ENCODE peak calls at places on chromosomes 7 and 10, in six cellular contexts. B, O, N, Q, Y and T are unnamed samples.

GRCh38 chr10:24723386-24723787 is 300 bp downstream of the ARHGAP21 start:
- DNase-seq in B (no peak), O (peak; percentile 76), N (no peak), Q (no peak), Y (no peak), T (no peak)

GRCh38 chr7:129199406-129199805 is 11.0 kb downstream of the SMO start:
- DNase-seq in B (no peak), O (no peak), N (no peak), Q (no peak), Y (no peak), T (no peak)

GRCh38 chr10:44703241-44704155 is 207.6 kb upstream of the TMEM72 start:
- DNase-seq in B (no peak), O (no peak), N (no peak), Q (no peak), Y (no peak), T (no peak)

GRCh38 chr7:3399858-3400257 is 98.8 kb downstream of the SDK1 start:
- DNase-seq in B (peak; percentile 73), O (no peak), N (no peak), Q (peak; percentile 85), Y (no peak), T (peak; percentile 49)

GRCh38 chr10:132274986-132275385 is 32.8 kb downstream of the STK32C start:
- DNase-seq in B (no peak), O (no peak), N (no peak), Q (no peak), Y (no peak), T (no peak)

GRCh38 chr10:69869291-69869841 is 67.7 kb downstream of the COL13A1 start:
- DNase-seq in B (no peak), O (peak; percentile 61), N (no peak), Q (no peak), Y (no peak), T (peak; percentile 56)

GRCh38 chr10:19168584-19168983 is 120.0 kb downstream of the MALRD1 start:
- DNase-seq in B (peak; percentile 1), O (peak; percentile 14), N (no peak), Q (no peak), Y (no peak), T (no peak)

GRCh38 chr7:55467047-55467593 is 102.0 kb downstream of the LANCL2 start:
- DNase-seq in B (peak; percentile 20), O (peak; percentile 3), N (no peak), Q (no peak), Y (no peak), T (no peak)

GRCh38 chr10:10911471-10911921 is 106.2 kb upstream of the CELF2 start:
- DNase-seq in B (no peak), O (no peak), N (no peak), Q (peak; percentile 17), Y (no peak), T (no peak)

GRCh38 chr7:41114691-41115090 is 588.2 kb downstream of the INHBA start:
- DNase-seq in B (no peak), O (no peak), N (no peak), Q (no peak), Y (no peak), T (no peak)

GRCh38 chr10:63523015-63523414 is 1.8 kb downstream of the REEP3 start:
- DNase-seq in B (no peak), O (no peak), N (no peak), Q (no peak), Y (no peak), T (no peak)

GRCh38 chr7:51013861-51014511 is 231.3 kb upstream of the GRB10 start:
- DNase-seq in B (no peak), O (no peak), N (no peak), Q (no peak), Y (no peak), T (no peak)

GRCh38 chr7:114364151-114364550 is 50.5 kb upstream of the FOXP2 start:
- DNase-seq in B (no peak), O (no peak), N (no peak), Q (no peak), Y (no peak), T (no peak)

GRCh38 chr7:149071641-149072437 is 18.7 kb downstream of the ZNF786 start:
- DNase-seq in B (no peak), O (peak; percentile 61), N (peak; percentile 33), Q (peak; percentile 81), Y (no peak), T (peak; percentile 88)

GRCh38 chr7:155865830-155866545 is 53.7 kb upstream of the SHH start:
- DNase-seq in B (no peak), O (no peak), N (no peak), Q (no peak), Y (no peak), T (no peak)

GRCh38 chr10:123117644-123118409 is 17.9 kb upstream of the HMX3 start:
- DNase-seq in B (no peak), O (no peak), N (no peak), Q (no peak), Y (no peak), T (no peak)

GRCh38 chr7:44277851-44278250 is 47.5 kb downstream of the CAMK2B start:
- DNase-seq in B (no peak), O (peak; percentile 72), N (no peak), Q (no peak), Y (no peak), T (no peak)

GRCh38 chr10:117004627-117005453 is at the start of gene SHTN1:
- DNase-seq in B (peak; percentile 70), O (peak; percentile 82), N (peak; percentile 73), Q (peak; percentile 31), Y (no peak), T (peak; percentile 84)

GRCh38 chr10:67804395-67804678 is 33.7 kb downstream of the DNAJC12 start:
- DNase-seq in B (peak; percentile 31), O (no peak), N (no peak), Q (no peak), Y (no peak), T (no peak)

GRCh38 chr7:4809691-4810090 is 34.3 kb downstream of the AP5Z1 start:
- DNase-seq in B (no peak), O (no peak), N (no peak), Q (no peak), Y (no peak), T (no peak)

GRCh38 chr7:47776335-47776734 is 171.9 kb downstream of the PKD1L1 start:
- DNase-seq in B (peak; percentile 44), O (no peak), N (no peak), Q (no peak), Y (no peak), T (no peak)

GRCh38 chr7:76196786-76197185 is 4.9 kb upstream of the SRRM3 start:
- DNase-seq in B (no peak), O (no peak), N (no peak), Q (no peak), Y (no peak), T (no peak)

GRCh38 chr7:21429786-21430574 is 2.1 kb downstream of the SP4 start:
- DNase-seq in B (no peak), O (no peak), N (peak; percentile 19), Q (no peak), Y (no peak), T (no peak)

GRCh38 chr7:18552943-18553584 is 57.5 kb downstream of the HDAC9 start:
- DNase-seq in B (no peak), O (peak; percentile 41), N (no peak), Q (no peak), Y (no peak), T (no peak)

GRCh38 chr7:97772034-97772891 is 40.4 kb downstream of the TAC1 start:
- DNase-seq in B (no peak), O (no peak), N (no peak), Q (no peak), Y (no peak), T (no peak)

GRCh38 chr7:20229652-20230500 is 12.7 kb upstream of the MACC1 start:
- DNase-seq in B (no peak), O (no peak), N (no peak), Q (no peak), Y (no peak), T (no peak)
- TF ChIP-seq JUND in B (no peak), O (peak; percentile 55), N (peak; percentile 78), Q (no peak), Y (no peak), T (peak; percentile 15)

DNA sequence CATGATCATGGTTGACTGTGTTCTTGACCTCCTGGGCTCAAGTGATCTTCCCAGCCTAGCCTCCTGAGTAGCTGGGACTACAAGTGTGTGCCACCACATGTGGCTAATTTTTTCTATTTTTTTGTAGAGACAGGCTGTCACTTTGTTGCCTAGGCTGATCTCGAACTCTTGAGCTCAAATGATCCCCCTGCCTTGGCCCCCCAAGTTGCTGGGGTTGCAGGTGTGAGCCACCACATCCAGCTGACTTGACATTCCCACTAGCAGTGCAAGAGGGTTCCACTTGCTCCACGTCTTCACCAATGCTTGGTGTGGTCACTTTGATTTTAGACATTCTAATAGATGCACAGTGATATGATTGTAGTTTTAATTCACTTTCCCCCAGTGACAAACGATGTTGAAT is 25.1 kb downstream of the CYP26A1 start:
- DNase-seq in B (no peak), O (no peak), N (no peak), Q (no peak), Y (no peak), T (no peak)
- H3K4me1 ChIP-seq in B (no peaks in the 10 kb centered on the region), O (no peaks in the 10 kb centered on the region), N (peaks cover 11% of the 10 kb centered on the region), Q (peaks cover 2% of the 10 kb centered on the region), Y (no peaks in the 10 kb centered on the region), T (peaks cover 7% of the 10 kb centered on the region)

GRCh38 chr7:101832681-101833375 is 15.4 kb downstream of the CUX1 start:
- DNase-seq in B (no peak), O (no peak), N (no peak), Q (no peak), Y (no peak), T (no peak)

GRCh38 chr7:101828308-101829020 is 11.0 kb downstream of the CUX1 start:
- DNase-seq in B (no peak), O (no peak), N (no peak), Q (no peak), Y (no peak), T (no peak)

GRCh38 chr7:101829374-101829773 is 11.9 kb downstream of the CUX1 start:
- DNase-seq in B (no peak), O (no peak), N (no peak), Q (no peak), Y (no peak), T (no peak)

GRCh38 chr7:101832205-101832631 is 14.8 kb downstream of the CUX1 start:
- DNase-seq in B (no peak), O (no peak), N (no peak), Q (no peak), Y (no peak), T (no peak)

GRCh38 chr7:101829856-101830255 is 12.4 kb downstream of the CUX1 start:
- DNase-seq in B (no peak), O (no peak), N (no peak), Q (no peak), Y (no peak), T (no peak)
- TF ChIP-seq JUND in B (no peak), O (no peak), N (no peak), Q (no peak), Y (no peak), T (no peak)

GRCh38 chr7:121941836-121942235 is 68.9 kb downstream of the PTPRZ1 start:
- DNase-seq in B (no peak), O (no peak), N (no peak), Q (no peak), Y (no peak), T (no peak)

GRCh38 chr7:121940907-121941306 is 67.9 kb downstream of the PTPRZ1 start:
- DNase-seq in B (no peak), O (no peak), N (no peak), Q (no peak), Y (no peak), T (no peak)

GRCh38 chr7:121932768-121933167 is 59.8 kb downstream of the PTPRZ1 start:
- DNase-seq in B (no peak), O (no peak), N (no peak), Q (no peak), Y (no peak), T (no peak)

GRCh38 chr7:121938429-121938996 is 65.6 kb downstream of the PTPRZ1 start:
- DNase-seq in B (no peak), O (no peak), N (no peak), Q (peak; percentile 83), Y (no peak), T (no peak)

GRCh38 chr7:121937224-121937623 is 64.3 kb downstream of the PTPRZ1 start:
- DNase-seq in B (no peak), O (no peak), N (no peak), Q (peak; percentile 33), Y (no peak), T (no peak)
- H3K4me1 ChIP-seq in B (no peaks in the 10 kb centered on the region), O (no peaks in the 10 kb centered on the region), N (no peaks in the 10 kb centered on the region), Q (peaks cover 46% of the 10 kb centered on the region), Y (no peaks in the 10 kb centered on the region), T (no peaks in the 10 kb centered on the region)